ENCODE peak calls at places on chromosomes 3 and 15, in seven cellular contexts. G is cardiac fibroblast, J is endothelial cell, E is omental fat pad, T is psoas muscle, X is epithelial cell of esophagus, D is fibroblast of the aortic adventitia. S is an unnamed sample.

GRCh38 chr3:50298836-50299637 is at the start of the genes HYAL3 and NAA80:
- DNase-seq in G (peak), J (peak), E (peak), T (peak), X (peak), D (peak), S (peak)

GRCh38 chr15:35427091-35427490 is 118.9 kb downstream of the DPH6 start:
- DNase-seq in G (peak), J (no peak), E (no peak), T (no peak), X (peak), D (peak), S (peak)

GRCh38 chr3:150069633-150070032 is 98.9 kb upstream of the PFN2 start:
- DNase-seq in G (no peak), J (no peak), E (no peak), T (no peak), X (no peak), D (no peak), S (no peak)

GRCh38 chr15:38216763-38217162 is 35.9 kb upstream of the SPRED1 start:
- DNase-seq in G (no peak), J (no peak), E (no peak), T (no peak), X (peak), D (no peak), S (no peak)

GRCh38 chr3:25053360-25053759 is 374.7 kb upstream of the RARB start:
- DNase-seq in G (no peak), J (no peak), E (no peak), T (no peak), X (no peak), D (no peak), S (no peak)

GRCh38 chr15:101091080-101092017 is 160.5 kb downstream of the CHSY1 start:
- DNase-seq in G (peak), J (peak), E (no peak), T (peak), X (no peak), D (peak), S (no peak)

GRCh38 chr3:55202320-55202719 is 274.5 kb upstream of the LRTM1 start:
- DNase-seq in G (peak), J (no peak), E (no peak), T (no peak), X (no peak), D (peak), S (peak)

GRCh38 chr3:159928071-159928491 is 60.6 kb upstream of the IL12A start:
- DNase-seq in G (peak), J (no peak), E (no peak), T (no peak), X (peak), D (no peak), S (peak)

GRCh38 chr3:149343951-149344350 is 10.5 kb upstream of the TM4SF18 start:
- DNase-seq in G (no peak), J (no peak), E (no peak), T (no peak), X (peak), D (no peak), S (peak)

GRCh38 chr3:151925876-151926275 is 52.4 kb downstream of the SUCNR1 start:
- DNase-seq in G (peak), J (no peak), E (no peak), T (no peak), X (peak), D (peak), S (peak)

GRCh38 chr3:194315965-194316361 is 35.2 kb downstream of the CPN2 start:
- DNase-seq in G (peak), J (no peak), E (no peak), T (no peak), X (peak), D (peak), S (peak)

GRCh38 chr3:11384074-11384473 is 111.9 kb downstream of the ATG7 start:
- DNase-seq in G (peak), J (no peak), E (no peak), T (no peak), X (peak), D (no peak), S (peak)

GRCh38 chr15:68983821-68984517 is 30.5 kb upstream of the NOX5 start:
- DNase-seq in G (peak), J (no peak), E (no peak), T (no peak), X (no peak), D (no peak), S (no peak)

GRCh38 chr15:39864116-39864515 is 56.0 kb downstream of the GPR176 start:
- DNase-seq in G (no peak), J (no peak), E (no peak), T (no peak), X (no peak), D (no peak), S (no peak)

GRCh38 chr15:67076147-67076843 is 10.9 kb downstream of the SMAD3 start:
- DNase-seq in G (peak), J (no peak), E (no peak), T (peak), X (peak), D (peak), S (peak)

GRCh38 chr3:160810360-160810759 is 54.3 kb downstream of the PPM1L start:
- DNase-seq in G (peak), J (no peak), E (no peak), T (peak), X (no peak), D (peak), S (no peak)

GRCh38 chr15:74889390-74889881 is 406 bp upstream of the MPI start:
- DNase-seq in G (peak), J (peak), E (no peak), T (peak), X (no peak), D (peak), S (no peak)

GRCh38 chr3:135034291-135034768 is 239.3 kb downstream of the EPHB1 start:
- DNase-seq in G (no peak), J (no peak), E (no peak), T (no peak), X (no peak), D (no peak), S (no peak)

GRCh38 chr15:81809543-81809942 is 236.3 kb downstream of the MEX3B start:
- DNase-seq in G (peak), J (peak), E (no peak), T (no peak), X (no peak), D (peak), S (peak)

GRCh38 chr15:81814882-81815455 is 230.8 kb downstream of the MEX3B start:
- DNase-seq in G (no peak), J (no peak), E (no peak), T (no peak), X (no peak), D (no peak), S (no peak)

GRCh38 chr15:81813215-81813614 is 232.6 kb downstream of the MEX3B start:
- DNase-seq in G (no peak), J (no peak), E (no peak), T (no peak), X (no peak), D (no peak), S (peak)
- TF ChIP-seq CTCF in G (no peak), J (no peak), E (no peak), T (no peak), X (peak), D (no peak), S (peak)

GRCh38 chr3:49296781-49297420 is 19.9 kb upstream of the C3orf62 start:
- DNase-seq in G (peak), J (no peak), E (no peak), T (peak), X (peak), D (peak), S (peak)
- TF ChIP-seq CTCF in G (no peak), J (no peak), E (no peak), T (no peak), X (no peak), D (no peak), S (no peak)

GRCh38 chr15:40952901-40953712 is at the start of gene CHAC1:
- DNase-seq in G (peak), J (peak), E (peak), T (peak), X (peak), D (peak), S (peak)
- TF ChIP-seq CTCF in G (no peak), J (no peak), E (no peak), T (no peak), X (no peak), D (no peak), S (no peak)

GRCh38 chr3:30206051-30206450 is 400.4 kb upstream of the TGFBR2 start:
- DNase-seq in G (no peak), J (no peak), E (no peak), T (no peak), X (no peak), D (no peak), S (no peak)
- TF ChIP-seq CTCF in G (no peak), J (no peak), E (no peak), T (no peak), X (no peak), D (no peak), S (no peak)